ENCODE peak calls at places on chromosomes 1 and 21, in nine cellular contexts. F, Y, V, L, E, W, U, N and P are unnamed samples.

GRCh38 chr21:40769231-40769630 is 77.7 kb downstream of the DSCAM start:
- DNase-seq in F (no peak), Y (no peak), V (no peak), L (no peak), E (no peak), W (no peak), U (no peak), N (no peak), P (no peak)

GRCh38 chr1:228990906-228991569 is 255.8 kb downstream of the RHOU start:
- DNase-seq in F (no peak), Y (no peak), V (no peak), L (no peak), E (no peak), W (no peak), U (no peak), N (no peak), P (no peak)

GRCh38 chr1:201660931-201661822 is 122.2 kb downstream of the NAV1 start:
- DNase-seq in F (no peak), Y (no peak), V (no peak), L (no peak), E (peak), W (no peak), U (no peak), N (no peak), P (no peak)

GRCh38 chr1:35047188-35047858 is 15.6 kb upstream of the ZMYM6 start:
- DNase-seq in F (no peak), Y (peak), V (no peak), L (peak), E (peak), W (no peak), U (no peak), N (no peak), P (no peak)

GRCh38 chr1:239802275-239802674 is 289.4 kb upstream of the FMN2 start:
- DNase-seq in F (no peak), Y (no peak), V (no peak), L (no peak), E (no peak), W (no peak), U (no peak), N (no peak), P (no peak)

GRCh38 chr1:119968068-119968492 is 71.8 kb upstream of the ADAM30 start:
- DNase-seq in F (peak), Y (peak), V (no peak), L (peak), E (peak), W (no peak), U (peak), N (peak), P (peak)

GRCh38 chr1:23745515-23745914 is 2.2 kb downstream of the ELOA start:
- DNase-seq in F (no peak), Y (peak), V (no peak), L (peak), E (peak), W (no peak), U (no peak), N (no peak), P (no peak)

GRCh38 chr1:245155186-245156040 is 628 bp downstream of the KIF26B start:
- DNase-seq in F (no peak), Y (peak), V (no peak), L (no peak), E (peak), W (no peak), U (no peak), N (no peak), P (no peak)

GRCh38 chr1:68384321-68384813 is 65.4 kb downstream of the RPE65 start:
- DNase-seq in F (no peak), Y (peak), V (no peak), L (peak), E (peak), W (peak), U (peak), N (no peak), P (no peak)

GRCh38 chr21:42769820-42770716 is 109.3 kb downstream of the WDR4 start:
- DNase-seq in F (no peak), Y (no peak), V (no peak), L (no peak), E (no peak), W (no peak), U (no peak), N (no peak), P (no peak)

GRCh38 chr1:225415967-225416745 is 11.7 kb downstream of the LBR start:
- DNase-seq in F (no peak), Y (no peak), V (no peak), L (no peak), E (no peak), W (no peak), U (no peak), N (no peak), P (no peak)

GRCh38 chr1:152972196-152972886 is 1.9 kb downstream of the SPRR4 start:
- DNase-seq in F (no peak), Y (no peak), V (no peak), L (no peak), E (peak), W (no peak), U (no peak), N (no peak), P (no peak)

GRCh38 chr1:210232524-210233215 is at the start of gene SERTAD4:
- DNase-seq in F (no peak), Y (no peak), V (peak), L (peak), E (peak), W (no peak), U (no peak), N (peak), P (peak)

GRCh38 chr1:56688522-56689026 is 43.5 kb downstream of the PRKAA2 start:
- DNase-seq in F (no peak), Y (peak), V (no peak), L (peak), E (peak), W (no peak), U (peak), N (no peak), P (no peak)

GRCh38 chr1:78419309-78419708 is 71.5 kb upstream of the PTGFR start:
- DNase-seq in F (no peak), Y (peak), V (no peak), L (peak), E (no peak), W (no peak), U (no peak), N (no peak), P (no peak)

GRCh38 chr1:159946242-159947187 is 1.1 kb upstream of the IGSF9 start:
- DNase-seq in F (no peak), Y (no peak), V (no peak), L (no peak), E (no peak), W (no peak), U (no peak), N (no peak), P (no peak)
- H3K4me3 ChIP-seq in F (no peak), Y (no peak), V (peak), L (no peak), E (no peak), W (peak), U (no peak), N (peak), P (peak)

DNA sequence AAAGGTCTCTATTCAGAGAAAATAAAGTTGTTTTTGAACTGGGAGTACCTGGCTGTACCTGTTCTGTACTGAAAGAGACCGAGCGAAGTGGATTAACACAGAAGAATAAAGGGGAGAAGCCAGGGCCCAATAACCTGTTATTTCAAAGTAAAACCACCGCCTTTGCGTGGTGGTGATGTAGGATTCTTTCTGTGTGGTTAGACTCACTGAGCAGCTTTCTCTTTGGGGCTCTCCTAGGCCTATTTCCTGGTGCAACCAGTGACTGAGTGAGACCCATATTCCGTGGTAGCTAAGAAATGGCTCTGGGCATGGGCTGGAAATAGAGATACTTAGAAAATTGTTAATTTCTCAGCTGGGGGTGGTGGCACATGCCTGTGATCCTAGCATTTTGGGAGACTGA is 99.9 kb downstream of the XCL2 start:
- DNase-seq in F (no peak), Y (no peak), V (no peak), L (no peak), E (no peak), W (no peak), U (no peak), N (no peak), P (no peak)
- TF ChIP-seq CTCF in F (no peak), Y (no peak), V (no peak), L (no peak), E (no peak), W (no peak), U (no peak), N (no peak), P (no peak)

GRCh38 chr1:218069180-218069579 is 215.9 kb upstream of the RRP15 start:
- DNase-seq in F (no peak), Y (no peak), V (no peak), L (no peak), E (no peak), W (no peak), U (no peak), N (no peak), P (no peak)
- H3K4me3 ChIP-seq in F (no peak), Y (no peak), V (no peak), L (no peak), E (no peak), W (no peak), U (no peak), N (no peak), P (no peak)

GRCh38 chr1:156226116-156226538 is 13.3 kb downstream of the PMF1 start:
- DNase-seq in F (no peak), Y (no peak), V (no peak), L (no peak), E (no peak), W (no peak), U (no peak), N (no peak), P (peak)
- TF ChIP-seq CTCF in F (no peak), Y (no peak), V (no peak), L (no peak), E (no peak), W (no peak), U (no peak), N (no peak), P (no peak)

DNA sequence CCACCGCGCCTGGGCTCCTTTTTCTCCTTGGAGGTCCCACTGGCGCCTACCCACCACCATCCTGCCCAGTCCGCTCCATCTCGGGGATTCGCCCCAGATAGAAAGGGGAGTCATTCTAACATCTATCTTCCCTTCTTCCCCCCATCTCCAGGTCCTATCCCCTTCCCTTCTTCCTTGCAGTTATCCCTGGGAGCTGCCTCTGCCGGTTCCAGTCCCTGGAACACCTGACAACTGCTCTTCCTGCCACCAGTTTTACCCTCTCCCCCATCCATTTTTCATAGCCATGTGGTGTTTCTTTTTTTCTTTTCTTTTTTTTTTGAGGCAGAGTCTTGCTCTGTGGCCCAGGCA is 12.0 kb upstream of the COL16A1 start:
- DNase-seq in F (no peak), Y (no peak), V (no peak), L (no peak), E (no peak), W (no peak), U (no peak), N (no peak), P (no peak)
- H3K4me3 ChIP-seq in F (peak), Y (no peak), V (peak), L (peak), E (no peak), W (no peak), U (peak), N (peak), P (peak)

GRCh38 chr1:200490183-200490582 is 80.3 kb upstream of the ZNF281 start:
- DNase-seq in F (no peak), Y (no peak), V (no peak), L (no peak), E (no peak), W (no peak), U (no peak), N (no peak), P (no peak)

GRCh38 chr1:200486634-200487033 is 76.8 kb upstream of the ZNF281 start:
- DNase-seq in F (no peak), Y (no peak), V (no peak), L (no peak), E (no peak), W (no peak), U (no peak), N (no peak), P (no peak)

GRCh38 chr1:200491097-200491496 is 81.3 kb upstream of the ZNF281 start:
- DNase-seq in F (no peak), Y (no peak), V (no peak), L (no peak), E (no peak), W (no peak), U (no peak), N (no peak), P (no peak)

GRCh38 chr1:200487650-200488049 is 77.8 kb upstream of the ZNF281 start:
- DNase-seq in F (no peak), Y (peak), V (no peak), L (peak), E (no peak), W (no peak), U (no peak), N (no peak), P (no peak)

DNA sequence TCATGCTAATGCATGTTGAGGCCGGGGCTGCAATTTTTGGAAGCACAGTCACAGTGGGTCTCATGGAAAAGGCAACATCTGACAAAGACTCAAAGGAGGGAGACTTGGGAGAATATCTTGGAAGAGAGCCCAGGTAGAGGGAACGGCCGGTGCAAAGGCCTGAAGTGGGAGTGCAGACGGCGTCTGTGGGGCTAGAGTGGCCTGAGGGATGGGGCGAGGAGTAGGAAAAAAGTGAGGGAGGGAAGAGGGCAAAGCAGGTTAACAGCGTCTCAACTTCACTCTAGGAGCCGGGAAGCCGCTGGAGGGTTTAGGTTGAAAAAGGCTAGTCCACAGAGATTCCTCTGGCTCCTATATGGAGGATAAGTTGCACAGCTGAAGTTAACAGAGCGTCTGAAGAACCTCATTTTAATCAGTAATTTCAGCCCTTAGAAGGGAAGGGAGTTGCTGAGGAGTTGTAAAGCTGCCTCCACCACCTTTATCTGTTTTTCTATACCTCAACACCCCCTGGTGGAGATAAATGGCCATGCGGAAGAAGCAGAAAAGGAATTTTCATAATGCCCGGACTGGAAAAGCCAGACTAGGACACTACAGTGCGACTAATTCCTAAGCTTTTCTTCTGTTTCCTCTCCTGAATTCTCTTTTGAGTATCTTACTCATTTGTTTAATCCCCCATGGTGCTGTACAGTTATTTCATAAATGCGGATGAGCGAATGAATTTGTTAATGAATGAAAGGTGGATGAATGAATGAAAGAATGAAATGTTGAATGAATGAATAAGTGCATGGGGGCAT is 78.7 kb upstream of the ZNF281 start:
- DNase-seq in F (peak), Y (peak), V (no peak), L (peak), E (peak), W (no peak), U (peak), N (no peak), P (peak)
- TF ChIP-seq CTCF in F (peak), Y (peak), V (peak), L (peak), E (peak), W (peak), U (peak), N (peak), P (peak)

DNA sequence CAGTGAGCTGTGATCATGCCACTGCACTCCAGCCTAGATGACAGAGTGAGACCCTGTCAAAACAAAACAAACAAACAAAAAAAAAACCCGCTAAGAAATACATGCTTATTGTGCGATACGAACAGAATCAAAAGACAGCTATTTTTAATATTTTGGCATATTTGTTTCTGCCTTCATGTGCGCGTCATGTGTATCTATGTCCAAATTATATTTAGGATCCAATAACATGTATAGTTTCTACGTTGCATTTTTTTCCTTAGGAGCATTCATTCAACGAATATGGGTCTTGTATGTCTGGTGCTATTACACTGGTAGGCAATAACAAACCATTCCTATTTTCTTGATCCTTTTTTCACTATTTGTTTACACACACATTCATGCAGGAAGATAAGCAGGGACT is 1.8 kb downstream of the CD46 start:
- DNase-seq in F (no peak), Y (no peak), V (no peak), L (no peak), E (no peak), W (no peak), U (no peak), N (no peak), P (no peak)
- H3K4me3 ChIP-seq in F (no peak), Y (peak), V (peak), L (peak), E (peak), W (peak), U (peak), N (peak), P (peak)

GRCh38 chr1:22658385-22659163 is 5.5 kb downstream of the C1QB start:
- DNase-seq in F (no peak), Y (no peak), V (no peak), L (no peak), E (no peak), W (no peak), U (no peak), N (no peak), P (peak)
- TF ChIP-seq CTCF in F (no peak), Y (no peak), V (no peak), L (no peak), E (no peak), W (peak), U (peak), N (no peak), P (no peak)